ENCODE peak calls at places on chromosomes 1 and 21, in five cellular contexts. One of them, this sample, is unnamed.

GRCh38 chr1:84756455-84757082 is 66.3 kb upstream of the SSX2IP start:
- DNase-seq in T1000: no peak
- DNase-seq in posterior vena cava: no peak
- DNase-seq in activated naive CD8-positive, alpha-beta T cell treated with anti-CD3 and anti-CD28 coated beads for 36 hours: no peak
- DNase-seq in GDM1: no peak
- DNase-seq in this sample: peak

GRCh38 chr1:92995420-92996130 is 34.3 kb upstream of the DIPK1A start:
- DNase-seq in T1000: no peak
- DNase-seq in posterior vena cava: no peak
- DNase-seq in activated naive CD8-positive, alpha-beta T cell treated with anti-CD3 and anti-CD28 coated beads for 36 hours: no peak
- DNase-seq in GDM1: no peak
- DNase-seq in this sample: no peak

GRCh38 chr1:8460132-8460544 is 142.2 kb downstream of the SLC45A1 start:
- DNase-seq in T1000: no peak
- DNase-seq in posterior vena cava: no peak
- DNase-seq in activated naive CD8-positive, alpha-beta T cell treated with anti-CD3 and anti-CD28 coated beads for 36 hours: no peak
- DNase-seq in GDM1: no peak
- DNase-seq in this sample: peak

GRCh38 chr1:77348561-77348960 is 66.7 kb downstream of the AK5 start:
- DNase-seq in T1000: no peak
- DNase-seq in posterior vena cava: no peak
- DNase-seq in activated naive CD8-positive, alpha-beta T cell treated with anti-CD3 and anti-CD28 coated beads for 36 hours: no peak
- DNase-seq in GDM1: no peak
- DNase-seq in this sample: no peak

GRCh38 chr1:113905435-113905861 is 322 bp downstream of the DCLRE1B start:
- DNase-seq in T1000: no peak
- DNase-seq in posterior vena cava: peak
- DNase-seq in activated naive CD8-positive, alpha-beta T cell treated with anti-CD3 and anti-CD28 coated beads for 36 hours: peak
- DNase-seq in GDM1: no peak
- DNase-seq in this sample: no peak

GRCh38 chr21:34690041-34690792 is 21.4 kb downstream of the CLIC6 start:
- DNase-seq in T1000: no peak
- DNase-seq in posterior vena cava: no peak
- DNase-seq in activated naive CD8-positive, alpha-beta T cell treated with anti-CD3 and anti-CD28 coated beads for 36 hours: no peak
- DNase-seq in GDM1: no peak
- DNase-seq in this sample: no peak

GRCh38 chr21:36282568-36283230 is 37.3 kb upstream of the MORC3 start:
- DNase-seq in T1000: peak
- DNase-seq in posterior vena cava: no peak
- DNase-seq in activated naive CD8-positive, alpha-beta T cell treated with anti-CD3 and anti-CD28 coated beads for 36 hours: no peak
- DNase-seq in GDM1: no peak
- DNase-seq in this sample: peak

GRCh38 chr1:174968750-174969244 is 30.9 kb upstream of the CACYBP start:
- DNase-seq in T1000: no peak
- DNase-seq in posterior vena cava: no peak
- DNase-seq in activated naive CD8-positive, alpha-beta T cell treated with anti-CD3 and anti-CD28 coated beads for 36 hours: no peak
- DNase-seq in GDM1: peak
- DNase-seq in this sample: peak

GRCh38 chr21:34636961-34637360 is 22.0 kb upstream of the RCAN1 start:
- DNase-seq in T1000: no peak
- DNase-seq in posterior vena cava: no peak
- DNase-seq in activated naive CD8-positive, alpha-beta T cell treated with anti-CD3 and anti-CD28 coated beads for 36 hours: no peak
- DNase-seq in GDM1: no peak
- DNase-seq in this sample: no peak

GRCh38 chr1:154178856-154179811 is 12.8 kb downstream of the TPM3 start:
- DNase-seq in T1000: no peak
- DNase-seq in posterior vena cava: no peak
- DNase-seq in activated naive CD8-positive, alpha-beta T cell treated with anti-CD3 and anti-CD28 coated beads for 36 hours: no peak
- DNase-seq in GDM1: no peak
- DNase-seq in this sample: no peak

GRCh38 chr1:44318097-44319088 is 36.7 kb downstream of the ERI3 start:
- DNase-seq in T1000: no peak
- DNase-seq in posterior vena cava: no peak
- DNase-seq in activated naive CD8-positive, alpha-beta T cell treated with anti-CD3 and anti-CD28 coated beads for 36 hours: peak
- DNase-seq in GDM1: no peak
- DNase-seq in this sample: peak

GRCh38 chr1:44034976-44035716 is 3.9 kb upstream of the SLC6A9 start:
- DNase-seq in T1000: no peak
- DNase-seq in posterior vena cava: peak
- DNase-seq in activated naive CD8-positive, alpha-beta T cell treated with anti-CD3 and anti-CD28 coated beads for 36 hours: no peak
- DNase-seq in GDM1: no peak
- DNase-seq in this sample: no peak

GRCh38 chr21:32131960-32132359 is 146.9 kb downstream of the MIS18A start:
- DNase-seq in T1000: no peak
- DNase-seq in posterior vena cava: no peak
- DNase-seq in activated naive CD8-positive, alpha-beta T cell treated with anti-CD3 and anti-CD28 coated beads for 36 hours: no peak
- DNase-seq in GDM1: no peak
- DNase-seq in this sample: peak

GRCh38 chr1:204453141-204453772 is 41.3 kb downstream of the PIK3C2B start:
- DNase-seq in T1000: no peak
- DNase-seq in posterior vena cava: peak
- DNase-seq in activated naive CD8-positive, alpha-beta T cell treated with anti-CD3 and anti-CD28 coated beads for 36 hours: peak
- DNase-seq in GDM1: no peak
- DNase-seq in this sample: no peak

GRCh38 chr1:225514671-225515081 is 86.8 kb upstream of the LBR start:
- DNase-seq in T1000: no peak
- DNase-seq in posterior vena cava: no peak
- DNase-seq in activated naive CD8-positive, alpha-beta T cell treated with anti-CD3 and anti-CD28 coated beads for 36 hours: no peak
- DNase-seq in GDM1: no peak
- DNase-seq in this sample: no peak

GRCh38 chr1:150554086-150554452 is 4.9 kb downstream of the ADAMTSL4 start:
- DNase-seq in T1000: no peak
- DNase-seq in posterior vena cava: no peak
- DNase-seq in activated naive CD8-positive, alpha-beta T cell treated with anti-CD3 and anti-CD28 coated beads for 36 hours: no peak
- DNase-seq in GDM1: no peak
- DNase-seq in this sample: no peak

GRCh38 chr21:45074818-45075605 is 632 bp downstream of the ADARB1 start:
- DNase-seq in T1000: no peak
- DNase-seq in posterior vena cava: no peak
- DNase-seq in activated naive CD8-positive, alpha-beta T cell treated with anti-CD3 and anti-CD28 coated beads for 36 hours: peak
- DNase-seq in GDM1: no peak
- DNase-seq in this sample: peak

GRCh38 chr1:33306561-33307493 is 14.1 kb downstream of the A3GALT2 start:
- DNase-seq in T1000: no peak
- DNase-seq in posterior vena cava: peak
- DNase-seq in activated naive CD8-positive, alpha-beta T cell treated with anti-CD3 and anti-CD28 coated beads for 36 hours: peak
- DNase-seq in GDM1: no peak
- DNase-seq in this sample: no peak

GRCh38 chr1:154352581-154353459 is 27.5 kb downstream of the ATP8B2 start:
- DNase-seq in T1000: no peak
- DNase-seq in posterior vena cava: peak
- DNase-seq in activated naive CD8-positive, alpha-beta T cell treated with anti-CD3 and anti-CD28 coated beads for 36 hours: peak
- DNase-seq in GDM1: peak
- DNase-seq in this sample: peak

GRCh38 chr1:90851711-90852050 is 134.6 kb upstream of the BARHL2 start:
- DNase-seq in T1000: no peak
- DNase-seq in posterior vena cava: no peak
- DNase-seq in activated naive CD8-positive, alpha-beta T cell treated with anti-CD3 and anti-CD28 coated beads for 36 hours: no peak
- DNase-seq in GDM1: no peak
- DNase-seq in this sample: no peak

GRCh38 chr21:42654179-42654912 is 925 bp downstream of the PDE9A start:
- DNase-seq in T1000: no peak
- DNase-seq in posterior vena cava: peak
- DNase-seq in activated naive CD8-positive, alpha-beta T cell treated with anti-CD3 and anti-CD28 coated beads for 36 hours: peak
- DNase-seq in GDM1: no peak
- DNase-seq in this sample: no peak

GRCh38 chr1:212916395-212917133 is 33.8 kb upstream of the VASH2 start:
- DNase-seq in T1000: no peak
- DNase-seq in posterior vena cava: no peak
- DNase-seq in activated naive CD8-positive, alpha-beta T cell treated with anti-CD3 and anti-CD28 coated beads for 36 hours: no peak
- DNase-seq in GDM1: peak
- DNase-seq in this sample: peak

GRCh38 chr1:19007491-19008441 is 51.3 kb upstream of the IFFO2 start:
- DNase-seq in T1000: no peak
- DNase-seq in posterior vena cava: no peak
- DNase-seq in activated naive CD8-positive, alpha-beta T cell treated with anti-CD3 and anti-CD28 coated beads for 36 hours: no peak
- DNase-seq in GDM1: no peak
- DNase-seq in this sample: no peak

GRCh38 chr1:86082183-86082582 is 74.4 kb downstream of the COL24A1 start:
- DNase-seq in T1000: no peak
- DNase-seq in posterior vena cava: no peak
- DNase-seq in activated naive CD8-positive, alpha-beta T cell treated with anti-CD3 and anti-CD28 coated beads for 36 hours: no peak
- DNase-seq in GDM1: no peak
- DNase-seq in this sample: no peak

GRCh38 chr1:22080184-22080583 is 27.7 kb downstream of the CDC42 start:
- DNase-seq in T1000: no peak
- DNase-seq in posterior vena cava: no peak
- DNase-seq in activated naive CD8-positive, alpha-beta T cell treated with anti-CD3 and anti-CD28 coated beads for 36 hours: no peak
- DNase-seq in GDM1: no peak
- DNase-seq in this sample: no peak

GRCh38 chr1:186626969-186627368 is 53.3 kb downstream of the PTGS2 start:
- DNase-seq in T1000: no peak
- DNase-seq in posterior vena cava: no peak
- DNase-seq in activated naive CD8-positive, alpha-beta T cell treated with anti-CD3 and anti-CD28 coated beads for 36 hours: no peak
- DNase-seq in GDM1: no peak
- DNase-seq in this sample: no peak

GRCh38 chr1:159936284-159936904 is 9.0 kb downstream of the IGSF9 start:
- DNase-seq in T1000: peak
- DNase-seq in posterior vena cava: peak
- DNase-seq in activated naive CD8-positive, alpha-beta T cell treated with anti-CD3 and anti-CD28 coated beads for 36 hours: peak
- DNase-seq in GDM1: peak
- DNase-seq in this sample: peak

GRCh38 chr21:45768741-45769049 is 125.2 kb downstream of the PCBP3 start:
- DNase-seq in T1000: no peak
- DNase-seq in posterior vena cava: no peak
- DNase-seq in activated naive CD8-positive, alpha-beta T cell treated with anti-CD3 and anti-CD28 coated beads for 36 hours: peak
- DNase-seq in GDM1: no peak
- DNase-seq in this sample: no peak

GRCh38 chr1:229407206-229408026 is 26.5 kb downstream of the ACTA1 start:
- DNase-seq in T1000: no peak
- DNase-seq in posterior vena cava: no peak
- DNase-seq in activated naive CD8-positive, alpha-beta T cell treated with anti-CD3 and anti-CD28 coated beads for 36 hours: peak
- DNase-seq in GDM1: no peak
- DNase-seq in this sample: no peak

GRCh38 chr1:160221089-160221488 is 15.9 kb downstream of the PEA15 start:
- DNase-seq in T1000: no peak
- DNase-seq in posterior vena cava: no peak
- DNase-seq in activated naive CD8-positive, alpha-beta T cell treated with anti-CD3 and anti-CD28 coated beads for 36 hours: no peak
- DNase-seq in GDM1: no peak
- DNase-seq in this sample: peak

GRCh38 chr21:22343303-22343702 is 1345.1 kb downstream of the NCAM2 start:
- DNase-seq in T1000: no peak
- DNase-seq in posterior vena cava: no peak
- DNase-seq in activated naive CD8-positive, alpha-beta T cell treated with anti-CD3 and anti-CD28 coated beads for 36 hours: no peak
- DNase-seq in GDM1: no peak
- DNase-seq in this sample: no peak

GRCh38 chr1:161196521-161197451 is 2.1 kb downstream of the ADAMTS4 start:
- DNase-seq in T1000: no peak
- DNase-seq in posterior vena cava: peak
- DNase-seq in activated naive CD8-positive, alpha-beta T cell treated with anti-CD3 and anti-CD28 coated beads for 36 hours: no peak
- DNase-seq in GDM1: no peak
- DNase-seq in this sample: peak

GRCh38 chr21:44805226-44805625 is 3.6 kb upstream of the UBE2G2 start:
- DNase-seq in T1000: no peak
- DNase-seq in posterior vena cava: no peak
- DNase-seq in activated naive CD8-positive, alpha-beta T cell treated with anti-CD3 and anti-CD28 coated beads for 36 hours: no peak
- DNase-seq in GDM1: no peak
- DNase-seq in this sample: no peak

GRCh38 chr1:63116016-63116415 is 206.4 kb upstream of the FOXD3 start:
- DNase-seq in T1000: no peak
- DNase-seq in posterior vena cava: no peak
- DNase-seq in activated naive CD8-positive, alpha-beta T cell treated with anti-CD3 and anti-CD28 coated beads for 36 hours: no peak
- DNase-seq in GDM1: no peak
- DNase-seq in this sample: no peak

GRCh38 chr1:226605573-226605950 is 57.0 kb downstream of the STUM start:
- DNase-seq in T1000: no peak
- DNase-seq in posterior vena cava: no peak
- DNase-seq in activated naive CD8-positive, alpha-beta T cell treated with anti-CD3 and anti-CD28 coated beads for 36 hours: no peak
- DNase-seq in GDM1: no peak
- DNase-seq in this sample: no peak

GRCh38 chr21:44778094-44778493 is 23.5 kb downstream of the UBE2G2 start:
- DNase-seq in T1000: no peak
- DNase-seq in posterior vena cava: no peak
- DNase-seq in activated naive CD8-positive, alpha-beta T cell treated with anti-CD3 and anti-CD28 coated beads for 36 hours: no peak
- DNase-seq in GDM1: no peak
- DNase-seq in this sample: no peak

GRCh38 chr1:87463917-87464565 is 135.4 kb downstream of the LMO4 start:
- DNase-seq in T1000: no peak
- DNase-seq in posterior vena cava: no peak
- DNase-seq in activated naive CD8-positive, alpha-beta T cell treated with anti-CD3 and anti-CD28 coated beads for 36 hours: no peak
- DNase-seq in GDM1: no peak
- DNase-seq in this sample: no peak

GRCh38 chr1:220804202-220804586 is 17.5 kb downstream of the MTARC1 start:
- DNase-seq in T1000: no peak
- DNase-seq in posterior vena cava: no peak
- DNase-seq in activated naive CD8-positive, alpha-beta T cell treated with anti-CD3 and anti-CD28 coated beads for 36 hours: no peak
- DNase-seq in GDM1: no peak
- DNase-seq in this sample: no peak

GRCh38 chr21:42674351-42674940 is 21.0 kb downstream of the PDE9A start:
- DNase-seq in T1000: no peak
- DNase-seq in posterior vena cava: no peak
- DNase-seq in activated naive CD8-positive, alpha-beta T cell treated with anti-CD3 and anti-CD28 coated beads for 36 hours: no peak
- DNase-seq in GDM1: peak
- DNase-seq in this sample: no peak

This sample was measured in AG10803.